ENCODE peak calls at places on chromosomes 11 and 22, in four cellular contexts. V is endothelial cell of umbilical vein, D is GM23338, W is fibroblast of lung. T is an unnamed sample. For H3K4me1, the result is how much of the 10 kb centered on the place peaks cover.

GRCh38 chr11:59216654-59217640 is 4.2 kb upstream of the MPEG1 start:
- DNase-seq in V (no peak), D (no peak), W (peak), T (no peak)

GRCh38 chr22:28498044-28498443 is 181.6 kb downstream of the TTC28 start:
- DNase-seq in V (no peak), D (no peak), W (no peak), T (no peak)

GRCh38 chr11:132177106-132177505 is 806.7 kb downstream of the NTM start:
- DNase-seq in V (peak), D (peak), W (peak), T (peak)

GRCh38 chr11:34308821-34309585 is 48.8 kb downstream of the ABTB2 start:
- DNase-seq in V (no peak), D (no peak), W (peak), T (peak)

GRCh38 chr11:12552677-12553076 is 121.5 kb upstream of the TEAD1 start:
- DNase-seq in V (no peak), D (no peak), W (peak), T (peak)

GRCh38 chr11:70544774-70545625 is 146.7 kb downstream of the CTTN start:
- DNase-seq in V (no peak), D (peak), W (peak), T (peak)

GRCh38 chr22:44091021-44091721 is 67.1 kb downstream of the PARVB start:
- DNase-seq in V (no peak), D (peak), W (peak), T (no peak)

GRCh38 chr11:111777094-111778046 is 11.2 kb upstream of the PPP2R1B start:
- DNase-seq in V (peak), D (peak), W (peak), T (peak)

GRCh38 chr11:47536925-47537324 is 16.0 kb downstream of the CELF1 start:
- DNase-seq in V (no peak), D (no peak), W (no peak), T (no peak)

GRCh38 chr22:26671317-26672059 is 14.1 kb downstream of the MIAT start:
- DNase-seq in V (no peak), D (peak), W (no peak), T (no peak)

GRCh38 chr22:42365337-42365865 is 66.8 kb downstream of the NFAM1 start:
- DNase-seq in V (no peak), D (peak), W (peak), T (no peak)

GRCh38 chr11:57622263-57622662 is 24.8 kb downstream of the SERPING1 start:
- DNase-seq in V (no peak), D (no peak), W (no peak), T (no peak)

GRCh38 chr11:38491986-38492385 is 1894.0 kb upstream of the RAG2 start:
- DNase-seq in V (no peak), D (no peak), W (no peak), T (no peak)

GRCh38 chr11:86459682-86460460 is 85.2 kb downstream of the CCDC81 start:
- DNase-seq in V (peak), D (peak), W (peak), T (peak)

GRCh38 chr11:66685276-66686099 is 7.8 kb upstream of the RBM4B start:
- DNase-seq in V (no peak), D (no peak), W (no peak), T (no peak)

GRCh38 chr11:6813651-6814050 is 14.2 kb upstream of the OR6A2 start:
- DNase-seq in V (no peak), D (peak), W (no peak), T (no peak)

GRCh38 chr22:46072030-46072881 is 78.1 kb upstream of the PPARA start:
- DNase-seq in V (peak), D (peak), W (peak), T (no peak)

GRCh38 chr11:14443642-14444041 is 56.0 kb downstream of the COPB1 start:
- DNase-seq in V (no peak), D (no peak), W (peak), T (peak)

GRCh38 chr11:125404136-125404810 is 91.8 kb downstream of the FEZ1 start:
- DNase-seq in V (no peak), D (peak), W (no peak), T (no peak)

GRCh38 chr11:19053909-19054308 is 6.6 kb downstream of the MRGPRX2 start:
- DNase-seq in V (no peak), D (no peak), W (no peak), T (no peak)

GRCh38 chr11:14537134-14537599 is 17.0 kb upstream of the PSMA1 start:
- DNase-seq in V (peak), D (peak), W (peak), T (no peak)

GRCh38 chr11:27703453-27703852 is 3.2 kb upstream of the BDNF start:
- DNase-seq in V (peak), D (no peak), W (peak), T (peak)

GRCh38 chr11:73330569-73331093 is 22.6 kb downstream of the ARHGEF17 start:
- DNase-seq in V (peak), D (peak), W (peak), T (no peak)

GRCh38 chr11:68314203-68314885 is 2.0 kb downstream of the LRP5 start:
- DNase-seq in V (peak), D (peak), W (no peak), T (no peak)

GRCh38 chr22:44931077-44931540 is 78.7 kb downstream of the PHF21B start:
- DNase-seq in V (no peak), D (no peak), W (peak), T (peak)

GRCh38 chr11:14902650-14903350 is 10.8 kb upstream of the CYP2R1 start:
- DNase-seq in V (peak), D (no peak), W (peak), T (peak)

GRCh38 chr22:46843691-46844297 is 81.3 kb downstream of the TBC1D22A start:
- DNase-seq in V (no peak), D (no peak), W (peak), T (peak)

GRCh38 chr11:69403556-69404215 is 77.8 kb upstream of the LINC01488 start:
- DNase-seq in V (no peak), D (no peak), W (peak), T (peak)

GRCh38 chr22:28105988-28106387 is 186.9 kb upstream of the PITPNB start:
- DNase-seq in V (no peak), D (no peak), W (no peak), T (no peak)

GRCh38 chr11:2704896-2705606 is 5.3 kb upstream of the KCNQ1OT1 start:
- DNase-seq in V (no peak), D (no peak), W (no peak), T (no peak)

GRCh38 chr22:20822240-20822639 is 36.4 kb downstream of the PI4KA start:
- DNase-seq in V (no peak), D (no peak), W (no peak), T (no peak)

GRCh38 chr11:13535819-13536218 is 40.0 kb upstream of the PTH start:
- DNase-seq in V (no peak), D (peak), W (no peak), T (no peak)

GRCh38 chr11:35418282-35418846 is 994 bp downstream of the SLC1A2 start:
- DNase-seq in V (no peak), D (peak), W (peak), T (no peak)

GRCh38 chr22:50016988-50017700 is 4.6 kb upstream of the IL17REL start:
- DNase-seq in V (no peak), D (no peak), W (peak), T (peak)

GRCh38 chr22:50016308-50016987 is 3.9 kb upstream of the IL17REL start:
- DNase-seq in V (no peak), D (no peak), W (no peak), T (no peak)

GRCh38 chr22:50014053-50014501 is 1.5 kb upstream of the IL17REL start:
- DNase-seq in V (no peak), D (no peak), W (no peak), T (no peak)

GRCh38 chr22:50015451-50016307 is 3.1 kb upstream of the IL17REL start:
- DNase-seq in V (no peak), D (no peak), W (no peak), T (no peak)

DNA sequence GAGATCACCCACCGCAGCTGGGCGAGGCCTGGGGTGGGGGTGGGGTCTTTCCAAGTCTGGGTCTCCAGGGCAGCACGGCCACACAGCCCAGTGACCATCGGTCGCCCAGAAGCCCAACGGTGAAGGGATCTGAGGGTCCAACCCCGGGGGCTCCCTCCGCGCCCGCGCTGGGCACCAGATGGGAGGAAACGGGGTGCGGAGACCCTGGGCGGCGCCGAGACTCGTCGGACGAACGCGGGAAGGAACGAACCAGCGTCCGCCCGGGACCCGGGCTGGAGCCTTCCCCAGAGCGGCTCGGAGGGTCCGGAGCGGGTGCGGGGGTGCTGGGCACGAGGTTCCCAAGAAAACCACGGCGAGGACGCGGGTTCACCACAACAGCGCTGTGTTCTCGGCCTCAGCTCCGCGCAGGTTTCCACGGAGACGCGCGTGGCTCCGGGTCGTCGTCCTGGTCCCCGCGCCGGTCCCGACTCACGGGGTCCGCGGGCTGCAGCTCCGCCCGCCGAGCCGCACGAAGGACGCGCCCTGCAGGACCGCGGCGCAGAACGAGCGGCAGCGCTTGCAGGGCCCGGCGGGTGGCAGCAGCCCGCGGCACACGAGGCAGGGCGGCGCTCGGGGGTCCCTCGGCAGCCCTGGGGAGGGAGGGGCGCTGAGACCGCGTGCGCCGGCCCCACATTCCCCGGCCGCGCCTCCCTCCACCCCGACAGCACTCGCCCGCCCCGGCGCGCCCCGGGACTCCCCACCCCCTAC is 2.3 kb upstream of the IL17REL start:
- DNase-seq in V (no peak), D (peak), W (no peak), T (no peak)
- H3K4me3 ChIP-seq in V (no peak), D (peak), W (no peak), T (no peak)

GRCh38 chr11:128310676-128311445 is 276.5 kb downstream of the ETS1 start:
- DNase-seq in V (no peak), D (no peak), W (no peak), T (no peak)

GRCh38 chr11:128316541-128317206 is 270.7 kb downstream of the ETS1 start:
- DNase-seq in V (no peak), D (no peak), W (no peak), T (no peak)

GRCh38 chr11:128311742-128312719 is 275.3 kb downstream of the ETS1 start:
- DNase-seq in V (no peak), D (no peak), W (no peak), T (no peak)

GRCh38 chr11:128315933-128316332 is 271.4 kb downstream of the ETS1 start:
- DNase-seq in V (no peak), D (no peak), W (no peak), T (no peak)

GRCh38 chr11:128313931-128314330 is 273.4 kb downstream of the ETS1 start:
- DNase-seq in V (peak), D (no peak), W (no peak), T (no peak)
- H3K4me1 ChIP-seq in V (under half), D (under half), W (under half), T (under half)

GRCh38 chr11:830295-831131 is 2.2 kb upstream of the CD151 start:
- DNase-seq in V (peak), D (peak), W (peak), T (no peak)

GRCh38 chr11:828501-829115 is 889 bp downstream of the CRACR2B start:
- DNase-seq in V (no peak), D (no peak), W (no peak), T (no peak)

GRCh38 chr11:829946-830294 is 2.2 kb downstream of the CRACR2B start:
- DNase-seq in V (no peak), D (peak), W (no peak), T (no peak)

GRCh38 chr11:827861-828167 is at the start of gene CRACR2B:
- DNase-seq in V (no peak), D (no peak), W (no peak), T (no peak)

GRCh38 chr11:829116-829945 is 1.6 kb downstream of the CRACR2B start:
- DNase-seq in V (peak), D (peak), W (no peak), T (no peak)
- TF ChIP-seq EZH2 in V (no peak), D (no peak), W (peak), T (no peak)

GRCh38 chr11:76859708-76860233 is 947 bp upstream of the ACER3 start:
- DNase-seq in V (no peak), D (peak), W (no peak), T (no peak)
- H3K4me3 ChIP-seq in V (no peak), D (no peak), W (no peak), T (peak)

GRCh38 chr11:65131895-65132237 is 2.5 kb downstream of the SYVN1 start:
- DNase-seq in V (no peak), D (no peak), W (no peak), T (no peak)
- H3K4me1 ChIP-seq in V (under half), D (under half), W (under half), T (under half)

GRCh38 chr22:19150482-19151328 is 613 bp upstream of the GSC2 start:
- DNase-seq in V (no peak), D (no peak), W (no peak), T (no peak)
- TF ChIP-seq EZH2 in V (peak), D (peak), W (peak), T (peak)

GRCh38 chr11:82858133-82858532 is 42.1 kb downstream of the PRCP start:
- DNase-seq in V (no peak), D (no peak), W (no peak), T (no peak)
- H3K4me3 ChIP-seq in V (peak), D (no peak), W (no peak), T (no peak)

GRCh38 chr11:102117472-102118113 is 7.3 kb downstream of the YAP1 start:
- DNase-seq in V (peak), D (no peak), W (peak), T (peak)
- H3K4me1 ChIP-seq in V (under half), D (half or more), W (under half), T (half or more)

GRCh38 chr11:64245401-64245796 is 1.3 kb downstream of the PPP1R14B start:
- DNase-seq in V (no peak), D (no peak), W (no peak), T (no peak)

GRCh38 chr11:64248578-64248977 is 1.8 kb upstream of the PPP1R14B start:
- DNase-seq in V (no peak), D (peak), W (no peak), T (no peak)

GRCh38 chr11:64245797-64246623 is 733 bp downstream of the PPP1R14B start:
- DNase-seq in V (peak), D (peak), W (peak), T (peak)

GRCh38 chr11:64247729-64248531 is 1.2 kb upstream of the PPP1R14B start:
- DNase-seq in V (no peak), D (no peak), W (no peak), T (no peak)

DNA sequence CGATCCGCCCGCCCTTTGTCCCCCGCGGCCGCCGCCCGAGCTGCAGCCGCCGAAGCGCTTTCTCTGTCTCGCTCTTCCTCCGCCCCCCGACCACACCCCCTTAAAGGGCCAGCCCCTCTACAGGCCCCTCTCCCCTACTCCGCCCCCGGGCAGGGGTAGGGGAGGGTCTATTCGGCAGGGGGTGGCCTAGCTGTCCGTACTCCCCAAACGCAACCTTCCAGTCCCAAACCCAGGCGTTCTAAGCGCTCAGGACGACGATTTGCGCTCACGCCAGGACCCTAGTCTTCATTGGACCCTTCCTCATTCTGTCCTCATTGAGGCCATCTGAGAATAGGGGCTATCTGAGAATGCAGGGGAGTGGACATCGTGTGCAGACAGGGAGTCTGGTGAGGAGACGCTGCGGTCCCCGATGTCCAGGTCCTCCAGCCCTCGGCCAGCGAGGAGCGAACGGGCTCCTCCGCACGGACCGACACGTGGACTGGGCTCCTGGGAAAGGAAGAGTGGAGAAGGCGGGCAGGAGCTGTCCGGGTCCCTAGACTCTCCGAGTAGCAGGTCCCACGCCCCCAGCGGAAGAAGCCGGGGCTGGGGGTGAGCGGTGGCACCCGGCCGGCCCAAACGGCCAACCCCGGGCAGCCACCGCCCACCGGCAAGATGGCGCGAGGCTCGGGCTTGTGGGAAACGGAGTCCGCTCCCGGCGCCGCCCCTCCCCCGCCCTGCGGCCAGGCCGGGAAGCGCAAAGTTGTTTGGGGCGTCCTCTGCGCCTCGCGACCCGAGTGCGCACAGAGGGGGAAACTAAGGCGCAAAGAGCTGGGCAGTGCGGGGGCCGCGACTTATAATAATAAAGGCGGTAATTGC is at the start of gene PPP1R14B:
- DNase-seq in V (peak), D (peak), W (peak), T (peak)
- TF ChIP-seq EZH2 in V (no peak), D (no peak), W (no peak), T (no peak)

GRCh38 chr22:30296324-30296723 is 7.0 kb upstream of the CASTOR1 start:
- DNase-seq in V (no peak), D (no peak), W (no peak), T (no peak)
- H3K4me3 ChIP-seq in V (no peak), D (no peak), W (no peak), T (no peak)

T was measured in astrocyte.